ENCODE peak calls at places on chromosomes 3 and 15, in four cellular contexts. One of them, this sample, is unnamed.

GRCh38 chr3:177069514-177070329 is 127.6 kb downstream of the TBL1XR1 start:
- DNase-seq in body of pancreas: no peak
- DNase-seq in naive thymus-derived CD4-positive, alpha-beta T cell: no peak
- DNase-seq in CD4-positive, alpha-beta T cell: no peak
- DNase-seq in this sample: no peak

GRCh38 chr3:160427832-160428424 is 21.7 kb downstream of the TRIM59 start:
- DNase-seq in body of pancreas: no peak
- DNase-seq in naive thymus-derived CD4-positive, alpha-beta T cell: no peak
- DNase-seq in CD4-positive, alpha-beta T cell: no peak
- DNase-seq in this sample: no peak

GRCh38 chr3:61964566-61964965 is 403.2 kb downstream of the PTPRG start:
- DNase-seq in body of pancreas: no peak
- DNase-seq in naive thymus-derived CD4-positive, alpha-beta T cell: no peak
- DNase-seq in CD4-positive, alpha-beta T cell: no peak
- DNase-seq in this sample: no peak

GRCh38 chr3:166785851-166786250 is 594.2 kb downstream of the ZBBX start:
- DNase-seq in body of pancreas: no peak
- DNase-seq in naive thymus-derived CD4-positive, alpha-beta T cell: no peak
- DNase-seq in CD4-positive, alpha-beta T cell: no peak
- DNase-seq in this sample: no peak

GRCh38 chr3:177490626-177491025 is 293.3 kb upstream of the TBL1XR1 start:
- DNase-seq in body of pancreas: no peak
- DNase-seq in naive thymus-derived CD4-positive, alpha-beta T cell: no peak
- DNase-seq in CD4-positive, alpha-beta T cell: no peak
- DNase-seq in this sample: no peak

GRCh38 chr3:136751259-136752045 is 726 bp downstream of the STAG1 start:
- DNase-seq in body of pancreas: peak; percentile 83
- DNase-seq in naive thymus-derived CD4-positive, alpha-beta T cell: peak; percentile 65
- DNase-seq in CD4-positive, alpha-beta T cell: peak; percentile 40
- DNase-seq in this sample: peak; percentile 85

GRCh38 chr3:52195823-52196331 is 2.1 kb upstream of the ALAS1 start:
- DNase-seq in body of pancreas: no peak
- DNase-seq in naive thymus-derived CD4-positive, alpha-beta T cell: no peak
- DNase-seq in CD4-positive, alpha-beta T cell: no peak
- DNase-seq in this sample: no peak

GRCh38 chr3:197248341-197248740 is 50.1 kb downstream of the DLG1 start:
- DNase-seq in body of pancreas: no peak
- DNase-seq in naive thymus-derived CD4-positive, alpha-beta T cell: no peak
- DNase-seq in CD4-positive, alpha-beta T cell: no peak
- DNase-seq in this sample: no peak

GRCh38 chr3:46928297-46928696 is 48.2 kb downstream of the CCDC12 start:
- DNase-seq in body of pancreas: peak; percentile 2
- DNase-seq in naive thymus-derived CD4-positive, alpha-beta T cell: no peak
- DNase-seq in CD4-positive, alpha-beta T cell: no peak
- DNase-seq in this sample: no peak

DNA sequence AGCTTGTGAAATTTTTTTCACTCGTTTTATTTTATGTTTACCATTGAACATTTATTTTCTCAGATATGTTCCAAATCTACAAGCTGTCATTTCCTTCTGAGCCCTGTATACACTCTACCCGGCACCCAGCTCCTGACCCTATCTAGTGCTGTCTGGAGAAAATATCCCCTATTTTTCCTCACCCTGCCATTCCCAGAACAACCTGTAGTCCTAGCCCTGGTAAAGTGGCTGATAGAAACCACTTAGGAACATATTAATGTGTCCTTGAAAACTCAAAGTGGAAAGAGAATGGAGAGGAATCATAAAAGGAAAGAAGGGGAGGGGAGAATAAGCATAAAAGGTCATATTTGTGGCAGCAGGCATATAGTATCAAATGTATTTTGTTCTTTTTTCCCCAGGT is 8.2 kb upstream of the TIMMDC1 start:
- DNase-seq in body of pancreas: no peak
- DNase-seq in naive thymus-derived CD4-positive, alpha-beta T cell: no peak
- DNase-seq in CD4-positive, alpha-beta T cell: no peak
- DNase-seq in this sample: no peak
- H3K27ac ChIP-seq in body of pancreas: no peak overlapping the region
- H3K27ac ChIP-seq in naive thymus-derived CD4-positive, alpha-beta T cell: no peak overlapping the region
- H3K27ac ChIP-seq in CD4-positive, alpha-beta T cell: no peak overlapping the region
- H3K27ac ChIP-seq in this sample: no peak overlapping the region

GRCh38 chr3:65044401-65044800 is 356.6 kb upstream of the ADAMTS9 start:
- DNase-seq in body of pancreas: no peak
- DNase-seq in naive thymus-derived CD4-positive, alpha-beta T cell: no peak
- DNase-seq in CD4-positive, alpha-beta T cell: no peak
- DNase-seq in this sample: no peak
- H3K27ac ChIP-seq in body of pancreas: no peak overlapping the region
- H3K27ac ChIP-seq in naive thymus-derived CD4-positive, alpha-beta T cell: no peak overlapping the region
- H3K27ac ChIP-seq in CD4-positive, alpha-beta T cell: no peak overlapping the region
- H3K27ac ChIP-seq in this sample: no peak overlapping the region

GRCh38 chr15:54566654-54567053 is 588.4 kb downstream of the UNC13C start:
- DNase-seq in body of pancreas: no peak
- DNase-seq in naive thymus-derived CD4-positive, alpha-beta T cell: no peak
- DNase-seq in CD4-positive, alpha-beta T cell: no peak
- DNase-seq in this sample: no peak

GRCh38 chr15:54564142-54564541 is 585.9 kb downstream of the UNC13C start:
- DNase-seq in body of pancreas: no peak
- DNase-seq in naive thymus-derived CD4-positive, alpha-beta T cell: no peak
- DNase-seq in CD4-positive, alpha-beta T cell: no peak
- DNase-seq in this sample: no peak

GRCh38 chr15:54567408-54568040 is 589.3 kb downstream of the UNC13C start:
- DNase-seq in body of pancreas: no peak
- DNase-seq in naive thymus-derived CD4-positive, alpha-beta T cell: no peak
- DNase-seq in CD4-positive, alpha-beta T cell: no peak
- DNase-seq in this sample: no peak
- H3K27ac ChIP-seq in body of pancreas: no peak overlapping the region
- H3K27ac ChIP-seq in naive thymus-derived CD4-positive, alpha-beta T cell: no peak overlapping the region
- H3K27ac ChIP-seq in CD4-positive, alpha-beta T cell: no peak overlapping the region
- H3K27ac ChIP-seq in this sample: no peak overlapping the region

DNA sequence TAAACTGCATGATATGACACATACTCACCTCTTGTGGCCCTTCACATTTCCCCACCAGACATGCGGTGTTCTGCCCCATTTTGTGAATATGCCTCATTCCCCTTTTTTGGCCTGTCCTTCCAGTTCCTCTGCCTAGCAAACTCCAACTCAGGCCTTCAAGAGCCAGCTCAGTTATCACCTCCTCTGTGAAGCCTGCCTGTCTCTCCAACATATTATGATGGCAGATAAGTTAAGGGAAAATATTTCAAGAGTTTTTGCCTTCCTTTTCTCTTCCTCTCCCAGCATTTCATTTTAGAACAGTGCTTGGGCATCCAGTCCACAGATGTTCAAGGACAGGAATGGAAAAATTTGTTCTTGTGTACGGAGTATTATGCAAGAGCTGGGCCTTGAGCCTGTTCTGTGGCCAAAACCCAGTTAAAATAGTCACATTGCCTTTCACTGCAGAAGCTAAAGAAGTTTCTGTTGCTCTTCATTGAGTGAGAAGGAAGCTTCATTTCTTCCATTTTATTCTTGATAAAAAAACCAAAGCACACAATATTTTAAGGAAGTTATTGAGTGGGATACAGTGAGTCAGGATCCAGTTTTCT is 192.1 kb downstream of the GHSR start:
- DNase-seq in body of pancreas: peak; percentile 45
- DNase-seq in naive thymus-derived CD4-positive, alpha-beta T cell: no peak
- DNase-seq in CD4-positive, alpha-beta T cell: no peak
- DNase-seq in this sample: no peak
- H3K27ac ChIP-seq in body of pancreas: no peak overlapping the region
- H3K27ac ChIP-seq in naive thymus-derived CD4-positive, alpha-beta T cell: no peak overlapping the region
- H3K27ac ChIP-seq in CD4-positive, alpha-beta T cell: no peak overlapping the region
- H3K27ac ChIP-seq in this sample: peak overlapping the region; percentile 47

GRCh38 chr15:86266896-86267484 is 187.3 kb downstream of the AGBL1 start:
- DNase-seq in body of pancreas: no peak
- DNase-seq in naive thymus-derived CD4-positive, alpha-beta T cell: no peak
- DNase-seq in CD4-positive, alpha-beta T cell: no peak
- DNase-seq in this sample: no peak
- H3K27ac ChIP-seq in body of pancreas: no peak overlapping the region
- H3K27ac ChIP-seq in naive thymus-derived CD4-positive, alpha-beta T cell: no peak overlapping the region
- H3K27ac ChIP-seq in CD4-positive, alpha-beta T cell: no peak overlapping the region
- H3K27ac ChIP-seq in this sample: no peak overlapping the region

GRCh38 chr15:71391421-71392047 is 276.3 kb downstream of the THSD4 start:
- DNase-seq in body of pancreas: peak; percentile 71
- DNase-seq in naive thymus-derived CD4-positive, alpha-beta T cell: no peak
- DNase-seq in CD4-positive, alpha-beta T cell: no peak
- DNase-seq in this sample: no peak
- H3K27ac ChIP-seq in body of pancreas: no peak overlapping the region
- H3K27ac ChIP-seq in naive thymus-derived CD4-positive, alpha-beta T cell: no peak overlapping the region
- H3K27ac ChIP-seq in CD4-positive, alpha-beta T cell: no peak overlapping the region
- H3K27ac ChIP-seq in this sample: no peak overlapping the region

This sample was measured in suprapubic skin.